ENCODE peak calls at places on chromosomes 1 and 21, in ten cellular contexts. R is lower lobe of right lung, D is GM23338, O is activated B cell treated with CpG ODN at 0.5 μM for 24 hours, U is HCT116, W is upper lobe of right lung, M is type B pancreatic cell, P is fibroblast of lung, Q is HL-60, J is vagina. S is an unnamed sample.

GRCh38 chr1:207910678-207911354 is at the start of gene CD34:
- DNase-seq in R (no peak), D (peak), O (no peak), U (no peak), W (no peak), M (no peak), P (no peak), Q (no peak), J (no peak), S (peak)

GRCh38 chr1:6445062-6445763 is 20.6 kb downstream of the ESPN start:
- DNase-seq in R (no peak), D (peak), O (no peak), U (no peak), W (peak), M (no peak), P (peak), Q (no peak), J (no peak), S (no peak)

GRCh38 chr1:179190861-179191260 is 38.6 kb downstream of the ABL2 start:
- DNase-seq in R (no peak), D (peak), O (no peak), U (no peak), W (no peak), M (no peak), P (peak), Q (no peak), J (no peak), S (no peak)

GRCh38 chr1:7540816-7541215 is 230.3 kb upstream of the VAMP3 start:
- DNase-seq in R (peak), D (no peak), O (no peak), U (no peak), W (no peak), M (no peak), P (no peak), Q (no peak), J (no peak), S (no peak)

GRCh38 chr1:55255901-55256300 is 40.7 kb upstream of the USP24 start:
- DNase-seq in R (no peak), D (no peak), O (no peak), U (no peak), W (no peak), M (no peak), P (no peak), Q (no peak), J (no peak), S (no peak)

GRCh38 chr1:38334930-38335592 is 288.5 kb upstream of the POU3F1 start:
- DNase-seq in R (no peak), D (no peak), O (no peak), U (no peak), W (no peak), M (no peak), P (no peak), Q (no peak), J (no peak), S (no peak)

GRCh38 chr1:119827010-119827409 is 15.8 kb upstream of the REG4 start:
- DNase-seq in R (no peak), D (peak), O (no peak), U (no peak), W (no peak), M (no peak), P (no peak), Q (no peak), J (no peak), S (no peak)

GRCh38 chr1:6322161-6322560 is 61.3 kb upstream of the GPR153 start:
- DNase-seq in R (no peak), D (no peak), O (no peak), U (no peak), W (no peak), M (no peak), P (no peak), Q (no peak), J (no peak), S (no peak)

GRCh38 chr21:32771134-32771523 is 426 bp downstream of the PAXBP1 start:
- DNase-seq in R (peak), D (peak), O (no peak), U (no peak), W (peak), M (peak), P (peak), Q (no peak), J (no peak), S (peak)

GRCh38 chr21:44487831-44488230 is 32.5 kb downstream of the LRRC3 start:
- DNase-seq in R (no peak), D (peak), O (no peak), U (peak), W (no peak), M (no peak), P (peak), Q (no peak), J (no peak), S (no peak)

GRCh38 chr1:42950146-42950480 is 8.6 kb downstream of the SLC2A1 start:
- DNase-seq in R (no peak), D (no peak), O (no peak), U (no peak), W (no peak), M (no peak), P (peak), Q (no peak), J (no peak), S (no peak)

GRCh38 chr1:61502011-61502410 is 222.9 kb downstream of the TM2D1 start:
- DNase-seq in R (no peak), D (no peak), O (no peak), U (no peak), W (no peak), M (no peak), P (no peak), Q (no peak), J (no peak), S (no peak)

GRCh38 chr1:44808938-44809917 is 905 bp downstream of the BTBD19 start:
- DNase-seq in R (peak), D (no peak), O (peak), U (no peak), W (peak), M (no peak), P (peak), Q (peak), J (no peak), S (no peak)

GRCh38 chr1:22317231-22317919 is 134.3 kb upstream of the ZBTB40 start:
- DNase-seq in R (no peak), D (peak), O (no peak), U (peak), W (no peak), M (no peak), P (no peak), Q (no peak), J (peak), S (peak)

GRCh38 chr1:193062698-193063463 is 3.5 kb downstream of the RO60 start:
- DNase-seq in R (no peak), D (no peak), O (no peak), U (no peak), W (no peak), M (no peak), P (no peak), Q (no peak), J (no peak), S (no peak)

GRCh38 chr1:173423326-173423725 is 53.8 kb upstream of the PRDX6 start:
- DNase-seq in R (no peak), D (no peak), O (no peak), U (no peak), W (no peak), M (no peak), P (no peak), Q (no peak), J (no peak), S (no peak)

GRCh38 chr1:6922096-6922931 is 137.1 kb downstream of the CAMTA1 start:
- DNase-seq in R (no peak), D (no peak), O (no peak), U (no peak), W (no peak), M (no peak), P (peak), Q (no peak), J (no peak), S (no peak)

GRCh38 chr1:202234331-202235002 is 40.9 kb downstream of the LGR6 start:
- DNase-seq in R (no peak), D (no peak), O (no peak), U (no peak), W (no peak), M (no peak), P (no peak), Q (no peak), J (no peak), S (no peak)

GRCh38 chr21:37244506-37245083 is 22.5 kb downstream of the VPS26C start:
- DNase-seq in R (no peak), D (peak), O (no peak), U (no peak), W (no peak), M (no peak), P (no peak), Q (no peak), J (no peak), S (no peak)

GRCh38 chr21:42925114-42925907 is at the start of gene ERVH48-1:
- DNase-seq in R (no peak), D (peak), O (no peak), U (no peak), W (no peak), M (no peak), P (no peak), Q (no peak), J (no peak), S (no peak)

GRCh38 chr1:226722901-226723639 is 16.0 kb downstream of the ITPKB start:
- DNase-seq in R (no peak), D (no peak), O (no peak), U (no peak), W (no peak), M (no peak), P (no peak), Q (no peak), J (no peak), S (no peak)

GRCh38 chr21:29217818-29218252 is 80.9 kb upstream of the BACH1 start:
- DNase-seq in R (no peak), D (no peak), O (no peak), U (peak), W (no peak), M (no peak), P (peak), Q (no peak), J (no peak), S (no peak)

GRCh38 chr1:108813326-108813725 is 43.6 kb downstream of the AKNAD1 start:
- DNase-seq in R (no peak), D (no peak), O (no peak), U (no peak), W (no peak), M (no peak), P (no peak), Q (no peak), J (no peak), S (no peak)

GRCh38 chr1:36217667-36218066 is 6.6 kb upstream of the THRAP3 start:
- DNase-seq in R (no peak), D (no peak), O (no peak), U (peak), W (no peak), M (no peak), P (peak), Q (no peak), J (no peak), S (no peak)

GRCh38 chr21:46092026-46092764 is 5.7 kb upstream of the COL6A2 start:
- DNase-seq in R (no peak), D (no peak), O (no peak), U (no peak), W (peak), M (no peak), P (peak), Q (no peak), J (peak), S (no peak)

DNA sequence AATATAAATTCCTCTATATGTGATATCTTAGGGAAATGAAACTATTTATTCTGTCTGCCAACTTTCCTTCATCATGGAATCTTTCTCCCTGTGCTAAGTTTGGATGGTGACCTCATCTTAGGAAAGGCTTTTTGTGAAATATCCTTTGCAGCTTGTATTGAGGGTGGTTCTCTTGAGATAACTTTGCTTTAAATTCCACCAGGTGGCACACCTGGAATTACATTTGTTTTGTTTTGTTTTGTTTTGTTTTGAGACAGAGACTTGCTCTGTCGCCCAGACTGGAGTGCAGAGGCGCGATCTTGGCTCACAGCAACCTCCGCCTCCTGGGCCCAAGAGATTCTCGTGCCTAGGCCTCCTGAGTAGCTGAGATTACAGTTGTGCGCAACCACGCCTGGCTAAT is 7.6 kb upstream of the CD1A start:
- DNase-seq in R (no peak), D (peak), O (no peak), U (peak), W (no peak), M (no peak), P (no peak), Q (no peak), J (no peak), S (no peak)
- TF ChIP-seq CTCF in R (no peak), D (peak), O (no peak), U (peak), W (no peak), M (no peak), P (no peak), Q (no peak), J (no peak), S (no peak)

GRCh38 chr1:59243544-59243943 is 53.4 kb upstream of the FGGY start:
- DNase-seq in R (no peak), D (no peak), O (no peak), U (no peak), W (no peak), M (no peak), P (no peak), Q (no peak), J (no peak), S (no peak)

GRCh38 chr1:59242345-59242744 is 54.5 kb upstream of the FGGY start:
- DNase-seq in R (no peak), D (no peak), O (no peak), U (no peak), W (no peak), M (no peak), P (no peak), Q (no peak), J (no peak), S (no peak)

GRCh38 chr1:59241909-59242308 is 55.0 kb upstream of the FGGY start:
- DNase-seq in R (no peak), D (no peak), O (no peak), U (no peak), W (no peak), M (no peak), P (no peak), Q (no peak), J (no peak), S (no peak)

GRCh38 chr1:59244891-59245290 is 52.0 kb upstream of the FGGY start:
- DNase-seq in R (no peak), D (no peak), O (no peak), U (no peak), W (no peak), M (no peak), P (no peak), Q (no peak), J (no peak), S (no peak)

DNA sequence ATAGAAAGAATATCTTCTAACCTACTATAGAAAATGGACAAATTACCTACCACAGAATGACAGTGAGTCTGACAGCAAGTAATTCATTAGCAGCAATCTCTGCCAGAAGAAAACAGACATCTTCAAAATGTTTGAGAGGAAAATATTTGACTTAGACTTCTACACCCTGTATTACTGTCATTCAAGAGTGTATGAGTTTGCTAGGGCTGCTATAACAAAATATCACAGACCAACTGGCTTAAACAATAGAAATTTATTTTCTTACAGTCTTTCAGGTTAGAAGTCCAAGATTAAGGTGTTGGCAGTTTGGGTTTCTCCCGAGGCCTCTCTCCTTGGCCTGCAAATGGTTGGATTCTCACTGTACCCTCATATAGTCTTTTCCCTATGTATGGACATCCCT is 52.9 kb upstream of the FGGY start:
- DNase-seq in R (no peak), D (no peak), O (no peak), U (no peak), W (no peak), M (no peak), P (no peak), Q (no peak), J (no peak), S (no peak)
- TF ChIP-seq CTCF in R (no peak), D (no peak), O (no peak), U (no peak), W (no peak), M (no peak), P (no peak), Q (no peak), J (no peak), S (no peak)

DNA sequence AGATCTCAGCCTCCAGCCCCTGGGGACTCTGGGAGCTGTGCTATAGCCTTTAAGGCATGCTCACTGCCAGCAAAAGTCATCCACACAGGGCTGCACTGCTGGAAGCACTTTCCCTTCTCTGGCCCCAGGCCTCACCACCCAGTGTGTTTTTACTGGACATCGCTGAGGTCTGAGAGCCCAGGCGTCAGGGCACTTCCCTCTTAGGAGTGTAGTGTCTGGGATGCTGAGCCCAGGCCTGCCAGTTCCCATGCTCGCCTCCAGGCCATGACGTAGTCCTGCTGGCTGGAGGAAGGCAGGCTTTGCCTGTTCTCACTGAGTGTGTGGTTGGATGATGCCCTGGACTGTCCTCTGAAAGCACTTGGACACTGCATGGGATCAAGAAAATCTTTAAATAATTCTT is 101.2 kb downstream of the GDAP2 start:
- DNase-seq in R (no peak), D (no peak), O (no peak), U (no peak), W (no peak), M (no peak), P (peak), Q (no peak), J (peak), S (no peak)
- TF ChIP-seq CTCF in R (no peak), D (no peak), O (no peak), U (no peak), W (no peak), M (peak), P (no peak), Q (no peak), J (no peak), S (no peak)

DNA sequence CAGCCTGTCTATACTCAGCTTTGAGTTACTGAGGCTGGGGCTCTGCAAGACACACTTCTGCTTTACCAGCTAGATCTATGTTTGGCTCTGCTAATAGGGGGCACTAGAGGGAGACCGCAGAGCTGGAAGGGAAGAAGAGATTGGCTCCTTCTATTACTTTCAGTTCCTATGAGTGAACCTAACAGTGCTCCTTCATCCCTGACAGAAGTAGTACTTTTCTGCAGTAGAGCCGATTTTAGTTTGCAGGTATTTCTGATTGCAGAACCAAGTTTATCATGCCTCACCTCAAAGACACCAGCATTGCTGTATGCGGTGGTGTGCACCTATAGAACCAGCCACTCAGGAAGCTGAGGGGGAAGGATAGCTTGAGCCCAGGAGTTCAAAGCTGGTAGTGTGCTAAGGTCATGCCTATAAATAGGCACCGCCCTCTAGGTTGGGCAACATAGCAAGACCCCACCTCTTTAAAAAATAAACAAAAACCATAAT is 5.7 kb upstream of the ZDHHC18 start:
- DNase-seq in R (no peak), D (peak), O (no peak), U (no peak), W (no peak), M (no peak), P (no peak), Q (no peak), J (no peak), S (no peak)
- TF ChIP-seq CTCF in R (peak), D (peak), O (no peak), U (peak), W (peak), M (no peak), P (peak), Q (peak), J (no peak), S (no peak)

GRCh38 chr1:41046347-41046775 is 24.8 kb upstream of the SLFNL1 start:
- DNase-seq in R (peak), D (no peak), O (no peak), U (no peak), W (peak), M (no peak), P (no peak), Q (no peak), J (no peak), S (no peak)

GRCh38 chr1:41045740-41046139 is 24.2 kb upstream of the SLFNL1 start:
- DNase-seq in R (no peak), D (no peak), O (no peak), U (no peak), W (no peak), M (no peak), P (peak), Q (no peak), J (no peak), S (no peak)

GRCh38 chr1:41038110-41038509 is 16.6 kb upstream of the SLFNL1 start:
- DNase-seq in R (no peak), D (peak), O (no peak), U (no peak), W (no peak), M (no peak), P (peak), Q (no peak), J (no peak), S (no peak)

GRCh38 chr1:41044197-41044596 is 22.7 kb upstream of the SLFNL1 start:
- DNase-seq in R (no peak), D (no peak), O (no peak), U (no peak), W (no peak), M (no peak), P (no peak), Q (no peak), J (no peak), S (no peak)

DNA sequence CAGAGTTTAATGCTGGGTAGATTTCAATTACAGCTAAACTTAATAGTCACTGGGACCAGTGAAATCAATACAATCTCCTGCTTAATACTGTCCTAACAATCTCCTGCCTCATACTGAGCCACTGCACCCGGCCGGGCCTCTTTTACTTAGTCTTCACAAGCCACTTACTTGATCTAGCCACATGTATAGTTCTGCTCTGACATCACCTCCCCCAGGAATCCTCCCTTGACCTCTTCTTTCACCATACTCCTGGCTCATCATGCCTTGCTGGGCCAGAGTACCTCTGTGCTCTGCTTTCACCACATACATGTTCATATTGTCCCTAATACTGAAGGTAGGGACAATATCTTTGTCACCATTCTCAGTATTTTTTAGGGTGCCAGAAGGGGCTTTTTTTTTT is 20.3 kb upstream of the SLFNL1 start:
- DNase-seq in R (no peak), D (no peak), O (no peak), U (no peak), W (no peak), M (no peak), P (no peak), Q (no peak), J (no peak), S (no peak)
- TF ChIP-seq CTCF in R (no peak), D (no peak), O (no peak), U (no peak), W (no peak), M (no peak), P (no peak), Q (no peak), J (no peak), S (no peak)

GRCh38 chr1:94599090-94599813 is 57.7 kb upstream of the F3 start:
- DNase-seq in R (no peak), D (peak), O (no peak), U (no peak), W (peak), M (no peak), P (peak), Q (no peak), J (no peak), S (no peak)
- TF ChIP-seq CTCF in R (peak), D (peak), O (no peak), U (peak), W (peak), M (peak), P (peak), Q (no peak), J (no peak), S (no peak)

GRCh38 chr1:18922319-18922726 is 20.0 kb upstream of the ALDH4A1 start:
- DNase-seq in R (peak), D (no peak), O (no peak), U (no peak), W (no peak), M (no peak), P (peak), Q (no peak), J (peak), S (peak)
- TF ChIP-seq CTCF in R (peak), D (no peak), O (no peak), U (no peak), W (peak), M (peak), P (peak), Q (no peak), J (no peak), S (no peak)